ENCODE peak calls at places on chromosomes 7 and 10, in six cellular contexts. Q is GM03348, D is fibroblast of the conjunctiva, F is uterus, K is AG09319, G is T-helper 2 cell. X is an unnamed sample.

GRCh38 chr7:17557305-17557704 is 258.9 kb downstream of the AHR start:
- DNase-seq in Q (peak; percentile 11), F (no peak), G (no peak), D (no peak), K (no peak), X (no peak)

GRCh38 chr7:109126404-109127050 is 556.9 kb downstream of the DNAJB9 start:
- DNase-seq in K (no peak), G (no peak), D (no peak), Q (no peak), F (no peak), X (no peak)

GRCh38 chr7:139798221-139798620 is 20.4 kb upstream of the HIPK2 start:
- DNase-seq in K (no peak), F (no peak), Q (no peak), G (no peak), D (no peak), X (no peak)

GRCh38 chr10:91540714-91541113 is 92.2 kb downstream of the PPP1R3C start:
- DNase-seq in G (no peak), D (no peak), K (no peak), Q (no peak), F (no peak), X (no peak)

GRCh38 chr7:112207106-112207592 is 654 bp downstream of the ZNF277 start:
- DNase-seq in K (no peak), F (no peak), D (no peak), G (no peak), Q (peak; percentile 8), X (no peak)

GRCh38 chr7:123352957-123353356 is 153.2 kb upstream of the SLC13A1 start:
- DNase-seq in K (no peak), F (no peak), D (no peak), Q (no peak), G (no peak), X (no peak)

GRCh38 chr10:33534455-33534854 is 200.0 kb upstream of the NRP1 start:
- DNase-seq in D (no peak), K (no peak), G (no peak), Q (no peak), F (no peak), X (no peak)

GRCh38 chr10:126618466-126618865 is 52.0 kb downstream of the C10orf90 start:
- DNase-seq in F (no peak), K (no peak), D (no peak), Q (no peak), G (no peak), X (no peak)

GRCh38 chr7:78489851-78490250 is 691.3 kb downstream of the PHTF2 start:
- DNase-seq in Q (peak; percentile 16), F (no peak), D (no peak), K (no peak), G (no peak), X (no peak)

GRCh38 chr7:18590744-18591340 is 95.3 kb downstream of the HDAC9 start:
- DNase-seq in Q (peak; percentile 55), G (no peak), K (peak; percentile 52), F (no peak), D (peak; percentile 68), X (no peak)

GRCh38 chr7:101743241-101743994 is 74.0 kb upstream of the CUX1 start:
- DNase-seq in G (peak; percentile 60), F (peak; percentile 44), K (no peak), D (no peak), Q (peak; percentile 84), X (peak; percentile 72)